ENCODE peak calls at places on chromosomes 13 and 19, in eight cellular contexts. C is EH; U is frontal cortex; Y is NCI-H510A; G is brain microvascular endothelial cell; M is cardiac muscle cell; R is T follicular helper cell; S is stimulated activated CD4-positive, alpha-beta T cell treated with anti-CD3 and anti-CD28 coated beads, Interleukin-4, amount 100 ng/mL, for 24 hours. E is an unnamed sample.

GRCh38 chr13:102965802-102966201 is 100.4 kb downstream of the SLC10A2 start:
- DNase-seq in U (no peak), R (no peak), G (no peak), S (no peak), C (no peak), Y (no peak), M (no peak), E (no peak)

GRCh38 chr19:35378356-35378755 is 7.5 kb downstream of the GPR42 start:
- DNase-seq in G (no peak), R (no peak), Y (no peak), M (no peak), U (no peak), S (no peak), C (no peak), E (no peak)

GRCh38 chr13:57632276-57633140 is 964 bp downstream of the PCDH17 start:
- DNase-seq in S (no peak), R (no peak), M (peak; percentile 53), Y (peak; percentile 17), U (peak; percentile 33), C (no peak), G (no peak), E (peak; percentile 60)

GRCh38 chr19:56972291-56972914 is 131.9 kb upstream of the PEG3 start:
- DNase-seq in U (no peak), M (no peak), R (no peak), G (no peak), C (no peak), Y (no peak), S (no peak), E (no peak)

GRCh38 chr19:1487576-1488281 is 2.4 kb downstream of the PCSK4 start:
- DNase-seq in S (no peak), R (no peak), G (no peak), U (no peak), Y (no peak), C (no peak), M (no peak), E (no peak)

GRCh38 chr13:39773833-39774232 is 118.4 kb downstream of the COG6 start:
- DNase-seq in M (no peak), G (peak; percentile 73), U (no peak), R (no peak), S (no peak), C (peak; percentile 75), Y (no peak), E (no peak)

GRCh38 chr13:43085545-43085944 is 62.2 kb downstream of the DNAJC15 start:
- DNase-seq in C (peak; percentile 51), G (no peak), M (peak; percentile 42), Y (no peak), U (no peak), S (no peak), R (no peak), E (no peak)

GRCh38 chr19:17347361-17347760 is 10.0 kb downstream of the GTPBP3 start:
- DNase-seq in M (no peak), U (no peak), Y (no peak), G (no peak), S (no peak), R (no peak), C (peak; percentile 35), E (no peak)

GRCh38 chr13:109704771-109705628 is 81.4 kb downstream of the IRS2 start:
- DNase-seq in Y (peak; percentile 30), S (no peak), U (no peak), R (no peak), M (no peak), C (no peak), G (no peak), E (no peak)

GRCh38 chr19:1361601-1362384 is 21.9 kb upstream of the NDUFS7 start:
- DNase-seq in R (no peak), M (no peak), C (peak; percentile 85), G (peak; percentile 69), S (no peak), U (no peak), Y (no peak), E (no peak)

GRCh38 chr13:109355875-109356428 is 430.4 kb downstream of the IRS2 start:
- DNase-seq in M (no peak), C (no peak), U (no peak), S (no peak), R (no peak), G (no peak), Y (no peak), E (no peak)

GRCh38 chr13:41199526-41199925 is 5.2 kb upstream of the KBTBD7 start:
- DNase-seq in G (no peak), C (no peak), M (no peak), R (no peak), S (no peak), Y (no peak), U (no peak), E (no peak)

GRCh38 chr13:49840266-49840665 is 47.8 kb upstream of the KPNA3 start:
- DNase-seq in U (no peak), Y (no peak), G (no peak), S (no peak), M (no peak), R (no peak), C (no peak), E (no peak)

GRCh38 chr13:84670245-84670644 is 788.0 kb upstream of the SLITRK1 start:
- DNase-seq in Y (no peak), U (no peak), G (no peak), M (peak; percentile 8), C (no peak), S (no peak), R (no peak), E (no peak)

GRCh38 chr19:11019262-11019661 is 58.4 kb downstream of the SMARCA4 start:
- DNase-seq in S (no peak), Y (no peak), U (no peak), M (no peak), R (no peak), G (no peak), C (no peak), E (no peak)

GRCh38 chr19:49890349-49891311 is 6.1 kb downstream of the IL4I1 start:
- DNase-seq in U (no peak), G (no peak), Y (no peak), R (peak; percentile 64), S (peak; percentile 58), C (peak; percentile 24), M (peak; percentile 64), E (peak; percentile 88)

GRCh38 chr13:53848546-53848945 is 819.9 kb downstream of the OLFM4 start:
- DNase-seq in Y (no peak), S (no peak), C (no peak), M (no peak), G (no peak), R (no peak), U (no peak), E (no peak)

GRCh38 chr13:89862691-89863036 is 1484.8 kb upstream of the MIR17HG start:
- DNase-seq in M (no peak), C (no peak), R (no peak), U (no peak), G (no peak), S (no peak), Y (no peak), E (no peak)

GRCh38 chr13:40895715-40896184 is 106.3 kb downstream of the SLC25A15 start:
- DNase-seq in Y (no peak), G (no peak), S (no peak), U (no peak), C (no peak), R (no peak), M (no peak), E (no peak)

GRCh38 chr13:89267734-89268133 is 1596.6 kb downstream of the SLITRK5 start:
- DNase-seq in M (no peak), R (no peak), G (no peak), S (no peak), U (no peak), C (no peak), Y (no peak), E (no peak)

E was measured in ecto neural progenitor cell.